ENCODE peak calls at places on chromosomes 2 and 18, in four cellular contexts. J is naive thymus-derived CD4-positive, alpha-beta T cell; G is uterus; U is right cardiac atrium. O is an unnamed sample.

GRCh38 chr2:220373878-220374277 is 746.4 kb downstream of the SLC4A3 start:
- DNase-seq in G (no peak), U (no peak), J (no peak), O (no peak)

GRCh38 chr2:127034056-127034455 is 72.9 kb downstream of the BIN1 start:
- DNase-seq in J (no peak), U (no peak), G (no peak), O (no peak)

GRCh38 chr2:112075490-112076260 is 20.6 kb downstream of the TMEM87B start:
- DNase-seq in U (no peak), J (no peak), G (no peak), O (no peak)

GRCh38 chr2:241466230-241466629 is 42.2 kb downstream of the STK25 start:
- DNase-seq in J (no peak), G (no peak), U (no peak), O (no peak)

GRCh38 chr2:58671675-58672074 is 430.6 kb upstream of the FANCL start:
- DNase-seq in J (no peak), U (no peak), G (no peak), O (no peak)

GRCh38 chr2:18740428-18740827 is 151.1 kb upstream of the NT5C1B start:
- DNase-seq in J (no peak), G (no peak), U (peak), O (peak)

GRCh38 chr2:96109931-96110511 is 6.3 kb downstream of the ADRA2B start:
- DNase-seq in J (no peak), G (no peak), U (no peak), O (no peak)

GRCh38 chr2:219461061-219461514 is 26.4 kb downstream of the SPEG start:
- DNase-seq in U (peak), J (no peak), G (peak), O (peak)

GRCh38 chr18:79614211-79615028 is 65.2 kb upstream of the CTDP1 start:
- DNase-seq in G (peak), U (no peak), J (no peak), O (peak)

GRCh38 chr2:172373761-172374160 is 53.6 kb upstream of the ITGA6 start:
- DNase-seq in J (no peak), U (no peak), G (no peak), O (no peak)

GRCh38 chr2:25367296-25367695 is 25.6 kb upstream of the DNMT3A start:
- DNase-seq in J (no peak), G (no peak), U (no peak), O (no peak)

GRCh38 chr2:33859791-33860461 is 260.8 kb upstream of the FAM98A start:
- DNase-seq in U (no peak), J (no peak), G (no peak), O (no peak)

GRCh38 chr18:58025733-58026132 is 18.3 kb upstream of the NEDD4L start:
- DNase-seq in U (no peak), J (no peak), G (no peak), O (no peak)

GRCh38 chr2:173021939-173022371 is 53.7 kb upstream of the MAP3K20 start:
- DNase-seq in U (peak), G (no peak), J (no peak), O (peak)

GRCh38 chr2:126914811-126915500 is 16.3 kb downstream of the TEX51 start:
- DNase-seq in U (no peak), J (no peak), G (no peak), O (no peak)

GRCh38 chr2:180799141-180799540 is 181.3 kb upstream of the UBE2E3 start:
- DNase-seq in J (no peak), U (no peak), G (no peak), O (no peak)

GRCh38 chr18:13181765-13182164 is 36.8 kb upstream of the LDLRAD4 start:
- DNase-seq in U (no peak), G (no peak), J (no peak), O (no peak)

GRCh38 chr18:43022874-43023273 is 92.6 kb downstream of the RIT2 start:
- DNase-seq in G (no peak), U (no peak), J (no peak), O (no peak)

GRCh38 chr18:45448871-45449270 is 166.4 kb upstream of the SLC14A2 start:
- DNase-seq in J (no peak), G (no peak), U (no peak), O (no peak)

GRCh38 chr18:45447364-45448265 is 167.7 kb upstream of the SLC14A2 start:
- DNase-seq in G (no peak), J (no peak), U (no peak), O (no peak)

DNA sequence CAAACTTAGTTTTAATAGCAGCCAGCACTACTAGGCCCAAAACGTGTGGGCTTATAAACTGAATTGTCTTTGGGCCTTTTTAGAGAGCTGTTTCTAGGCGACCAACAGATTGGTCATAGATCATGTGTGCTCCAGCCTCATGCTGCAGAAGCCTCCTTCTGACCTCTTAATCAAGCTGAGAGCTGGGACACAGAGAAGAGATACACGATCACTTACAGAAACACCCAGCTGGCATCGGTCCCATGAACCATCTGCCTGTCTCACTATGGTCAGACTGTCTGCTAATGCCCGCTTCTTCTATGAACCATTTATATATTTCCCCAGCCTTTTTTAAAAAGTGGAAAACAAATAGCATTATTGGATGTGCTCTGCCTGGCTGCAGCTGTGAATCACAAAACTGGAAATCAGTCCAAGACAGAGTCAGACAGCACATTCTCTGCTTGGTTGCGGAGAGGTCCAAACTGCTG is 165.5 kb upstream of the SLC14A2 start:
- DNase-seq in J (no peak), G (peak), U (peak), O (peak)
- H3K27ac ChIP-seq in J (no peak), G (peak), U (peak), O (peak)

GRCh38 chr2:39780825-39781600 is 2.0 kb upstream of the THUMPD2 start:
- DNase-seq in U (peak), G (peak), J (no peak), O (no peak)
- H3K4me3 ChIP-seq in U (no peak), G (no peak), J (no peak), O (peak)

GRCh38 chr2:37560863-37561614 is 110.4 kb downstream of the CDC42EP3 start:
- DNase-seq in U (no peak), J (no peak), G (no peak), O (no peak)
- H3K27ac ChIP-seq in U (no peak), J (no peak), G (no peak), O (no peak)

DNA sequence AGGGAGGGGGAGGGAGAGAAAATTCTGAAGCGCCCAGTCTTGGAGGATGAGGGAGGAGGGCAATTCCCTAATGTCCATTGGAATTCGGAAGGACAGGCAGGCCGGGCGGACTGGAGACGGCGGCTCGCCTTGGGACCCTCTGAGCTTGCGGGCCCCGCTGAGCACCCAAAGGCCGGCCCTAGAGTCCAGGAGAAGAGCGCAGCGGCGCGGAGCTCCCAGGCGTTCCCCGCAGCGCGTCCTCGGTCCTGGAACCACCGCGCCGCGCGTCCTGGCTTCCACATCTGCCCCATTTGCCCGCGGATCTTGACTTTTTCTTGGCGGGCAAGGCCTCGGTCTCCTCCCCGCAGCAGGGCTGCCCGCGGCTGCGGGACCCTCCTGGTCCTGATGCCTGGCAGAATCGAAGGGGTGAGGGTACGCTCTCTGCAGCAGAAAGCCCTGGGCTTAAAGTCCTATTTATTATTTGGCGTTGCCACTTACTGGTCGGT is 675 bp upstream of the MLPH start:
- DNase-seq in J (no peak), U (no peak), G (no peak), O (no peak)
- H3K4me3 ChIP-seq in J (no peak), U (peak), G (peak), O (peak)

GRCh38 chr2:99424391-99424790 is 65.4 kb downstream of the REV1 start:
- DNase-seq in U (no peak), G (no peak), J (no peak), O (no peak)
- H3K27ac ChIP-seq in U (no peak), G (no peak), J (no peak), O (no peak)

GRCh38 chr18:10296491-10296890 is 157.9 kb upstream of the APCDD1 start:
- DNase-seq in J (no peak), U (no peak), G (no peak), O (no peak)
- H3K4me3 ChIP-seq in J (no peak), U (no peak), G (no peak), O (no peak)

DNA sequence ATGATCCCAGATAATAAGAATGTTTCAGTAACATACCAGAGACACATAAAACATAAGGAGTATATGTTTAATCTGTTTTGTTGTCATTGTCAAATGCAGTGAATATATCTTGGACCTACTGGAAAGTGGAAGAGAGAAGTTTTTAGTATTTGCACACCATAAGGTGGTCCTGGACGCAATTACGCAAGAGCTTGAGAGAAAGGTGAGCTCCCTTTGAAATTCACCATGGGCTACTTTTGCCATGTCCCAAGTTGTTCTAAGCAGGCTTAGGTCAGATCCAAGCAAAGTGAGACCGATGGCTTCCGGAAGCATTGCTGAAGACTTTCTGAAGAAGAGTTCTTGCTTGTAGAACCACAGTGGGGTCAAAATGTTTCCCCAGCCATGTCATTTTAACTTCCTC is 30.8 kb upstream of the RPL37A start:
- DNase-seq in J (no peak), G (no peak), U (no peak), O (no peak)
- H3K27ac ChIP-seq in J (no peak), G (peak), U (no peak), O (no peak)

GRCh38 chr18:334575-335132 is 66.8 kb upstream of the THOC1 start:
- DNase-seq in J (no peak), G (no peak), U (no peak), O (no peak)
- H3K4me3 ChIP-seq in J (no peak), G (no peak), U (no peak), O (no peak)

GRCh38 chr18:67639872-67640271 is 123.4 kb upstream of the DSEL start:
- DNase-seq in U (no peak), G (no peak), J (no peak), O (no peak)

GRCh38 chr18:67633939-67634338 is 117.4 kb upstream of the DSEL start:
- DNase-seq in G (no peak), U (no peak), J (no peak), O (no peak)

GRCh38 chr18:67636597-67637385 is 120.3 kb upstream of the DSEL start:
- DNase-seq in G (no peak), U (no peak), J (no peak), O (no peak)

GRCh38 chr18:67634631-67635338 is 118.3 kb upstream of the DSEL start:
- DNase-seq in J (no peak), U (no peak), G (no peak), O (no peak)
- H3K27ac ChIP-seq in J (no peak), U (no peak), G (no peak), O (no peak)

O was measured in heart right ventricle.